ENCODE peak calls at places on chromosomes 11 and 22, in eight cellular contexts. I, L, K, C, R, X, V and T are unnamed samples.

GRCh38 chr11:132855516-132855915 is 676.8 kb downstream of the OPCML start:
- DNase-seq in V (no peak), I (no peak), K (no peak), R (no peak), C (no peak), L (no peak), X (no peak), T (no peak)

GRCh38 chr22:39207141-39208012 is 37.4 kb downstream of the PDGFB start:
- DNase-seq in X (no peak), I (no peak), C (no peak), K (no peak), R (peak), L (no peak), V (no peak), T (no peak)

GRCh38 chr11:7687386-7687785 is 14.1 kb upstream of the CYB5R2 start:
- DNase-seq in C (no peak), L (no peak), K (no peak), V (no peak), R (no peak), I (no peak), X (no peak), T (no peak)

GRCh38 chr11:312092-312816 is 1.6 kb upstream of the IFITM1 start:
- DNase-seq in K (peak), X (no peak), I (no peak), L (no peak), V (no peak), C (peak), R (no peak), T (no peak)

GRCh38 chr11:40434941-40435340 is 1024.5 kb downstream of the LRRC4C start:
- DNase-seq in V (no peak), C (no peak), I (no peak), X (no peak), L (no peak), R (no peak), K (no peak), T (no peak)

GRCh38 chr22:17155941-17156340 is 3.1 kb downstream of the HDHD5 start:
- DNase-seq in K (no peak), L (no peak), C (no peak), X (no peak), I (no peak), V (no peak), R (no peak), T (no peak)

GRCh38 chr11:44601471-44602370 is 36.3 kb downstream of the CD82 start:
- DNase-seq in V (no peak), I (no peak), K (peak), X (no peak), C (peak), R (no peak), L (no peak), T (no peak)

GRCh38 chr11:94127632-94128031 is 1.0 kb upstream of the PANX1 start:
- DNase-seq in L (no peak), K (no peak), R (no peak), X (no peak), I (no peak), V (no peak), C (no peak), T (no peak)

GRCh38 chr11:45885274-45885920 is at the start of gene MAPK8IP1:
- DNase-seq in C (peak), R (peak), K (peak), I (peak), X (peak), V (peak), L (peak), T (peak)

GRCh38 chr11:97389270-97389669 is 999.5 kb downstream of the JRKL start:
- DNase-seq in C (no peak), K (no peak), L (no peak), X (no peak), R (no peak), V (no peak), I (no peak), T (no peak)

GRCh38 chr22:17888439-17888838 is 114.2 kb upstream of the BID start:
- DNase-seq in X (no peak), R (no peak), I (no peak), V (no peak), K (no peak), L (no peak), C (no peak), T (no peak)

GRCh38 chr11:611001-611996 is 4.5 kb downstream of the IRF7 start:
- DNase-seq in I (no peak), X (no peak), K (peak), L (no peak), V (no peak), C (no peak), R (no peak), T (no peak)

GRCh38 chr22:47168900-47169800 is 406.7 kb downstream of the TBC1D22A start:
- DNase-seq in K (peak), X (peak), L (no peak), V (peak), I (no peak), C (peak), R (no peak), T (no peak)

GRCh38 chr11:120651396-120651795 is 139.8 kb downstream of the GRIK4 start:
- DNase-seq in I (no peak), V (no peak), C (no peak), X (no peak), L (no peak), K (no peak), R (no peak), T (no peak)

GRCh38 chr11:111631666-111632039 is 29.4 kb downstream of the SIK2 start:
- DNase-seq in L (no peak), R (peak), C (peak), I (no peak), V (peak), K (no peak), X (no peak), T (no peak)

GRCh38 chr11:34732831-34733230 is 111.9 kb downstream of the EHF start:
- DNase-seq in K (no peak), L (no peak), V (no peak), R (no peak), I (no peak), X (no peak), C (no peak), T (no peak)

GRCh38 chr22:18954941-18955571 is 19.0 kb upstream of the PRODH start:
- DNase-seq in C (no peak), R (no peak), I (no peak), L (peak), V (no peak), X (no peak), K (no peak), T (no peak)

GRCh38 chr11:123450593-123450992 is 20.5 kb downstream of the GRAMD1B start:
- DNase-seq in R (peak), C (no peak), I (no peak), L (no peak), X (no peak), V (peak), K (no peak), T (no peak)

GRCh38 chr22:29706493-29706892 is 13.3 kb upstream of the CABP7 start:
- DNase-seq in I (no peak), C (no peak), R (no peak), X (no peak), V (no peak), K (no peak), L (peak), T (no peak)

GRCh38 chr11:85682330-85683305 is 3.4 kb downstream of the CCDC89 start:
- DNase-seq in C (peak), V (peak), R (peak), L (no peak), I (no peak), K (peak), X (no peak), T (no peak)

GRCh38 chr11:118748056-118748455 is 42.9 kb downstream of the DDX6 start:
- DNase-seq in K (no peak), X (no peak), C (no peak), L (no peak), R (no peak), V (no peak), I (no peak), T (no peak)

GRCh38 chr11:12435264-12435663 is 57.9 kb downstream of the PARVA start:
- DNase-seq in V (no peak), K (no peak), L (no peak), R (no peak), X (no peak), I (no peak), C (no peak), T (no peak)

GRCh38 chr11:74932797-74933196 is 16.1 kb downstream of the XRRA1 start:
- DNase-seq in R (peak), L (no peak), X (no peak), I (no peak), K (no peak), V (peak), C (peak), T (no peak)

GRCh38 chr22:50115693-50116092 is 25.9 kb downstream of the MOV10L1 start:
- DNase-seq in X (no peak), C (no peak), L (no peak), R (peak), V (no peak), I (no peak), K (no peak), T (no peak)

GRCh38 chr11:63917685-63918523 is 940 bp upstream of the RCOR2 start:
- DNase-seq in L (peak), I (peak), K (peak), X (no peak), R (peak), V (no peak), C (peak), T (no peak)

GRCh38 chr11:107713009-107713408 is 1.2 kb upstream of the SLN start:
- DNase-seq in K (no peak), R (no peak), X (no peak), V (no peak), C (no peak), I (no peak), L (no peak), T (no peak)

GRCh38 chr11:49302360-49302759 is 94.0 kb upstream of the FOLH1 start:
- DNase-seq in I (no peak), V (no peak), X (no peak), L (no peak), C (no peak), R (no peak), K (no peak), T (no peak)
- TF ChIP-seq CTCF in I (no peak), V (no peak), X (no peak), L (no peak), C (no peak), R (no peak), K (no peak), T (no peak)

GRCh38 chr11:10749476-10749875 is 1.6 kb upstream of the CTR9 start:
- DNase-seq in X (no peak), V (no peak), I (no peak), K (no peak), C (no peak), L (no peak), R (no peak), T (no peak)
- TF ChIP-seq CTCF in X (no peak), V (no peak), I (no peak), K (no peak), C (no peak), L (no peak), R (no peak), T (no peak)

GRCh38 chr22:41598891-41599635 is 9.4 kb upstream of the PMM1 start:
- DNase-seq in X (no peak), R (no peak), L (no peak), V (no peak), I (no peak), K (no peak), C (no peak), T (no peak)

GRCh38 chr22:41597635-41597953 is 8.0 kb upstream of the PMM1 start:
- DNase-seq in I (no peak), V (no peak), X (no peak), C (no peak), K (no peak), L (no peak), R (no peak), T (no peak)

GRCh38 chr22:41598081-41598480 is 8.4 kb upstream of the PMM1 start:
- DNase-seq in R (peak), I (no peak), C (no peak), X (no peak), K (no peak), V (peak), L (no peak), T (no peak)

GRCh38 chr22:41595703-41596102 is 6.1 kb upstream of the PMM1 start:
- DNase-seq in R (no peak), X (no peak), I (no peak), V (no peak), L (no peak), C (no peak), K (no peak), T (no peak)

GRCh38 chr22:41596776-41597634 is 7.4 kb upstream of the PMM1 start:
- DNase-seq in K (peak), I (peak), R (peak), L (peak), C (peak), V (peak), X (no peak), T (peak)
- TF ChIP-seq CTCF in K (peak), I (peak), R (peak), L (peak), C (peak), V (peak), X (peak), T (peak)

DNA sequence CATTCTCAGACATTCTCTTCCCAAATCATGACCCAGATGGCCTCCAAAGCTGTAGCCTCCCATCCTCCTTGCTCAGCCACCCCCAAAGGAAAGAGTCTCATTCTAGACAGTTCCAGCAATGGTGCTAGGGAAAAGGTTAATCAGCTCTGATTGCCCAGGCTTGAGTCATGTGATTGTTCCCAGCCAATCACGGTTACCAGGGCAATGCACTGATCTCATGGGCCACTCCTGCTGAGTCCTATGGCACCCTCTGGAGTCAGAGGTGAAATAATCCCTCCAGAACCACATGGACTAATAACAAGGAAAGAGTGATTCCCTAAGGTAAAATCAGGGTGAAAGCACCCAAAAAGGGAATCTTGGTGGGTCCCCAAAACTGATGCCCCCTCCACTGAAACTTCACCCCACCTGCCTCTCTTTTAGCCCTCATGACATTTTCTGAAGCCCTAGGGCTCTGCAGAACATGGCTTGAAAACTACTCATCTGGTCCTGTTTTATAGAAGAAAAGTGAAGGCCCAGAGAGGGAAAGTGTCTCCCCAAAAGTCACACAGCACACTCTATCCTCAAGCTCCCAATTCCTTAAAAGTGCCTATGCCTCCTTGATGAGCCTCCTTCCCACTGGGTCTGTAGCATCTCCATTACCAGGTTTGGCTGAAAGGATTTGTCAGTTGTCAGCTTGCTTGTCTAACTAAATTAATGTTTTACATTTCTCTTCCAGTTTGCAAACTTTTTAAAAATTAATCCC is 203.7 kb downstream of the MN1 start:
- DNase-seq in R (peak), K (no peak), L (no peak), C (no peak), X (no peak), V (peak), I (no peak), T (no peak)
- TF ChIP-seq CTCF in R (no peak), K (no peak), L (no peak), C (no peak), X (no peak), V (peak), I (no peak), T (no peak)

DNA sequence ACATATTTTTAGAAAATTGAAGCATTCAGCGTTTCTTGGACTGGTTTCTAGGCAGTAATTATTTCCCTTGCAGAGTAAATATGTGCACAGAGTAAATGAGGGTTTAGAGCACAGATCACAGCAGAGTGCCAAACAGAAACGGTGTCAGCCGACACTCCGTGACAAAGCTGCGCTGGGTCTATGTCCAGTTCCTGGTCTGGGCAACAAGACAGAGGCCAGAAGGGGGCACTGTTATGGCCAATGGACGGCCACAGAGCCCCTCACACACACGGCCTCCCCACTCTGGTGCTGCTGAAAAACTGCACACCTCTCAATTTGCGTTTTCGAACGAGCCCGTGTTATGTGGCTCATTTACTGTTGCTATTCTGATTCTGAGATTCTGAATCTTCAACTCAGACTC is 180.7 kb downstream of the MPPED1 start:
- DNase-seq in L (peak), K (no peak), X (no peak), V (no peak), I (peak), R (no peak), C (no peak), T (no peak)
- TF ChIP-seq CTCF in L (no peak), K (no peak), X (no peak), V (no peak), I (no peak), R (no peak), C (no peak), T (peak)

GRCh38 chr11:76674517-76675400 is 4.2 kb upstream of the LRRC32 start:
- DNase-seq in V (no peak), C (peak), X (no peak), L (no peak), I (no peak), K (no peak), R (no peak), T (no peak)
- TF ChIP-seq CTCF in V (no peak), C (no peak), X (no peak), L (no peak), I (no peak), K (no peak), R (no peak), T (no peak)

GRCh38 chr11:66418986-66419308 is 1.9 kb upstream of the NPAS4 start:
- DNase-seq in V (no peak), L (no peak), X (no peak), R (no peak), K (no peak), C (no peak), I (no peak), T (no peak)

GRCh38 chr11:66420671-66421476 is at the start of gene NPAS4:
- DNase-seq in X (no peak), C (no peak), K (no peak), V (no peak), R (no peak), I (no peak), L (peak), T (no peak)

GRCh38 chr11:66418168-66418985 is 2.5 kb upstream of the NPAS4 start:
- DNase-seq in C (peak), I (peak), L (peak), V (peak), R (peak), K (no peak), X (peak), T (peak)

GRCh38 chr11:66419825-66420224 is 1.0 kb upstream of the NPAS4 start:
- DNase-seq in K (no peak), R (no peak), C (peak), L (peak), X (no peak), V (no peak), I (no peak), T (no peak)

GRCh38 chr11:66421492-66422205 is 814 bp downstream of the NPAS4 start:
- DNase-seq in X (peak), I (peak), V (peak), C (peak), L (peak), K (peak), R (peak), T (peak)
- TF ChIP-seq CTCF in X (no peak), I (no peak), V (no peak), C (no peak), L (no peak), K (no peak), R (no peak), T (no peak)

DNA sequence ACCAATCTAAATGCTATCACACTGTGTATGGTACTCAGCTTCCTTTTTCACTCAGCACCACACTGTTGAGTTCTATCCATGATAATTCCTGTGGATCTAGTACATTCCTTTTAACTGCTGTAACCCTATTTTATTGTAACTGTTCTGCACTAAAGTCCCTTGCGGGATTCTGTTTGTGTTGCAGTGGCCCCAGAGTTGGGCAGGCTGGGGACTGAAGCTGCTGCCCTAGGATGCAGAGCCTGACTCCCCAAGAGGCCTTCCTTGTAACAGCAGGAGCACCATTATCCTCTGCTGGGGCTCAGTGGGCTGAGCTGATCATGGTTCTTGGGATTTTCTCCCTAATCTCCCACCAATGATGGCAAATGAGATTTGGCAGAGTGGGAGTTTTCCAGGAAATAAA is 77.7 kb downstream of the CABIN1 start:
- DNase-seq in R (no peak), L (no peak), C (no peak), K (no peak), V (no peak), X (no peak), I (no peak), T (no peak)
- TF ChIP-seq CTCF in R (no peak), L (no peak), C (no peak), K (no peak), V (peak), X (no peak), I (no peak), T (no peak)